ENCODE peak calls at places on chromosomes 12 and 14, in four cellular contexts. K is tibial artery, P is heart left ventricle, G is osteoblast. Z is an unnamed sample.

GRCh38 chr12:91272456-91273063 is 89.9 kb upstream of the DCN start:
- DNase-seq in K (peak; percentile 81), P (peak; percentile 54), G (no peak), Z (no peak)

GRCh38 chr12:106918746-106919145 is 37.0 kb upstream of the TMEM263 start:
- DNase-seq in K (no peak), P (no peak), G (no peak), Z (no peak)

GRCh38 chr12:2095878-2096277 is 43.1 kb downstream of the CACNA1C start:
- DNase-seq in K (no peak), P (no peak), G (no peak), Z (no peak)

GRCh38 chr14:23033801-23034497 is 751 bp downstream of the PSMB5 start:
- DNase-seq in K (no peak), P (no peak), G (peak; percentile 65), Z (no peak)

GRCh38 chr12:47652491-47653234 is 53.2 kb downstream of the RPAP3 start:
- DNase-seq in K (no peak), P (no peak), G (no peak), Z (no peak)

GRCh38 chr12:98471085-98471484 is 44.3 kb upstream of the TMPO start:
- DNase-seq in K (no peak), P (no peak), G (no peak), Z (no peak)

GRCh38 chr14:84225243-84225642 is 1304.7 kb upstream of the FLRT2 start:
- DNase-seq in K (no peak), P (peak; percentile 40), G (no peak), Z (no peak)

GRCh38 chr12:76790564-76791552 is 26.9 kb downstream of the ZDHHC17 start:
- DNase-seq in K (no peak), P (no peak), G (peak; percentile 66), Z (no peak)

GRCh38 chr12:129186952-129187351 is 333.7 kb downstream of the GLT1D1 start:
- DNase-seq in K (no peak), P (no peak), G (no peak), Z (no peak)

GRCh38 chr14:42533476-42533875 is 926.8 kb downstream of the LRFN5 start:
- DNase-seq in K (no peak), P (no peak), G (no peak), Z (no peak)

GRCh38 chr14:56774503-56774902 is 35.8 kb downstream of the OTX2 start:
- DNase-seq in K (no peak), P (no peak), G (no peak), Z (no peak)

GRCh38 chr14:42140001-42140400 is 533.3 kb downstream of the LRFN5 start:
- DNase-seq in K (no peak), P (no peak), G (peak; percentile 66), Z (no peak)

DNA sequence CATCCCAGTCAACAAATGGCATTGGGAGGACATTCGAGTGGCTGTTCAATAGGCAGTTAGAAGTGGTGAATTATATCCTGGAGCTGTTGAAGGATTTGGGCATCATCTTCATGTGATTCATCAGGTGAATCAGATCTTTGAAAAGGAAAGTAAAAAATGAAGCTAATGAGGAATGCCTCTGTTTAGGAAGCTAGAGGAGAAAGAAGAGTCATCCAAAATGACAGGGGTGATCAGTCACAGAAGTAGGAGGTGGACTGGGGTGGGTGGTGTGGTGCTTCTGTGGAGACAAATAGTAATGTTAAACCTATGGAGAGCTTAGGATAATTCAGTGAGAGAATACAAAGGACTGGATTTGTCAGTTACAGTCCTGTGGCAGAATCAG is 32.7 kb downstream of the DIP2B start:
- DNase-seq in K (no peak), P (no peak), G (peak; percentile 87), Z (no peak)
- H3K4me3 ChIP-seq in K (no peak overlapping the region), P (no peak overlapping the region), G (no peak overlapping the region), Z (no peak overlapping the region)

DNA sequence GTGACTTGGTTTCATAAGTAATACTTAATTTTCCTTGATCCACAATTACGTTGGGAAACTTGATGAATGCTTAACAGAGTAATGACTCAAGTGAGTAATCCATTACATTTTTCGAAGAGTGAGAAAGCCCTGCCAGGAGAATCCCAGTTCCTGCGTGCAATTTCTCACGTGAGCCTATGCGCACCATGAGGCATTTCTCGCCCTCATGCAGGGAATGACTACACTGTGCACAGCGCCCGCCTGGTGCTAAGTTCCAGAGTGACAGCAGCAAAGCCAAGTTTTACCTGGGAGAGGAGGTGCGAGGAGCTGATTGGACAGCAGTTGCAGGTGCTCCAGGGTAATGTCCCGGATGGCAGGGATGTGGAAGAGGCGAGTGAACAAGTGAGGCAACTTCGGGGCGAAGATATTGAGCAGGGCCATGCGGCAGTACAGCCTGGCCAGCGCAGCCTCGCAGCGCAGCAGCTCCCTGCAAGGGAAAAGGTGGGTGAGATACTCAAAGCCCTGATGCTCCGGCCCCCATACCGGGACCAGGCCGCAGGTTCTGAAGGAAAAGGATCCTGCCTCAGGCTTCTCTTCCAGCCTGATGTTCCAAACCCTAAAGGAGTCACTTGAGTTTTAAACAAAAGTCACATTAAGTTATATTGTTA is 69.4 kb downstream of the TRAFD1 start:
- DNase-seq in K (no peak), P (no peak), G (no peak), Z (no peak)
- H3K36me3 ChIP-seq in K (peaks cover 33% of the 10 kb centered on the region), P (peaks cover 74% of the 10 kb centered on the region), G (peaks cover 50% of the 10 kb centered on the region), Z (peaks cover 2% of the 10 kb centered on the region)

GRCh38 chr12:68109444-68110217 is 49.9 kb downstream of the IFNG start:
- DNase-seq in K (no peak), P (no peak), G (no peak), Z (no peak)

GRCh38 chr12:68109001-68109400 is 50.5 kb downstream of the IFNG start:
- DNase-seq in K (no peak), P (no peak), G (no peak), Z (no peak)

GRCh38 chr12:68118096-68118755 is 41.3 kb downstream of the IFNG start:
- DNase-seq in K (no peak), P (no peak), G (no peak), Z (no peak)

GRCh38 chr12:68111995-68112394 is 47.5 kb downstream of the IFNG start:
- DNase-seq in K (no peak), P (no peak), G (no peak), Z (no peak)

GRCh38 chr12:68113644-68114043 is 45.9 kb downstream of the IFNG start:
- DNase-seq in K (no peak), P (no peak), G (peak; percentile 45), Z (no peak)
- TF ChIP-seq CTCF in K (no peak), P (no peak), G (peak; percentile 37), Z (peak; percentile 30)

GRCh38 chr14:21261824-21262223 is 7.4 kb downstream of the HNRNPC start:
- DNase-seq in K (no peak), P (no peak), G (no peak), Z (no peak)
- H3K4me3 ChIP-seq in K (no peak overlapping the region), P (no peak overlapping the region), G (no peak overlapping the region), Z (no peak overlapping the region)

DNA sequence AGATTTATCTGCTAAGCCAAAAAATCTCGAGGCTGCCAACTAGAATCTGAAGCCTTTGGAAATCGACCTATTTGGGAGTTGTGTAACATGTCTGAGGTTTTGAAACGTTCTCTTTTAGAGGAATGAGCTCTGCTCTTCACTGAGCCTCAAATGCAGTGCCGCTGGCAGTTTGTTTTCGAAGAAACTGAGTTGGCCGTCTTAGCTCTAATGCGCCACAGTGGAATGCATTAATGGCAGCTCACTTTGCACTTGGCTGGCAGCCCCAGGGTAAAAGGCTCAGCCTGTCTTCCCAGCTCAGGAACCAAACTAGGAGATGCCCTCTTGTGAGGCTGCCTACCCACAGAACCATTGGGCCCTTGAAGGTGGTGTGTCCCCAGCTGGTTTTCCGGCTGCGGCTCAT is 53.8 kb downstream of the SFSWAP start:
- DNase-seq in K (no peak), P (no peak), G (no peak), Z (no peak)
- H3K36me3 ChIP-seq in K (peaks cover 73% of the 10 kb centered on the region), P (peaks cover 81% of the 10 kb centered on the region), G (peaks cover 51% of the 10 kb centered on the region), Z (peaks cover 2% of the 10 kb centered on the region)

GRCh38 chr12:92735131-92735721 is 32.4 kb downstream of the PLEKHG7 start:
- DNase-seq in K (no peak), P (no peak), G (peak; percentile 1), Z (peak; percentile 37)
- TF ChIP-seq CTCF in K (no peak), P (no peak), G (peak; percentile 8), Z (peak; percentile 25)

GRCh38 chr12:120118710-120119097 is 2.2 kb upstream of the RAB35 start:
- DNase-seq in K (no peak), P (no peak), G (peak; percentile 85), Z (no peak)
- H3K4me3 ChIP-seq in K (peak overlapping the region; percentile 71), P (peak overlapping the region; percentile 81), G (peak overlapping the region; percentile 75), Z (no peak overlapping the region)

GRCh38 chr14:68971411-68972035 is 7.6 kb downstream of the ACTN1 start:
- DNase-seq in K (no peak), P (no peak), G (no peak), Z (no peak)

GRCh38 chr14:68970096-68970612 is 8.9 kb downstream of the ACTN1 start:
- DNase-seq in K (no peak), P (no peak), G (no peak), Z (no peak)

GRCh38 chr14:68969278-68969677 is 9.8 kb downstream of the ACTN1 start:
- DNase-seq in K (no peak), P (no peak), G (no peak), Z (no peak)

GRCh38 chr14:68972507-68973272 is 6.4 kb downstream of the ACTN1 start:
- DNase-seq in K (no peak), P (no peak), G (no peak), Z (no peak)

DNA sequence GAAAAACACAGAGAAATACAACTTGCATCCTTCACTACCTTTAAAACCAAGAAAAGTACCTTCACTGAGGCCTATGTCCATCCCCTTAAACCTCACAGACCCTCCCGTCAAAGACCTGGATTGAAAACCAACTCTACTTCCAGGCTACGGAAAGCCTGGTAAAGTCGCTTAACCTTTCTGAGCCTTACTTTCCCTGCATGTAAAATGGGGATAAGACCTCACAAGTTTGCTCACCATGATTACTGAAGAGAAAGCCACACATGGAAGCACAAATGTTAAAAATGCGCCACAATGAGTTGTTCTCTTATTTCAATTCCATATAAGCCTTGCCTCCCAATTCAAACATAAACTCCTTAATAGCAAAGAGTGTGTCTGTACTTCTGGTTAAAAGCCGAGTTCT is 8.4 kb downstream of the ACTN1 start:
- DNase-seq in K (no peak), P (no peak), G (no peak), Z (no peak)
- H3K36me3 ChIP-seq in K (peaks cover 18% of the 10 kb centered on the region), P (peaks cover 3% of the 10 kb centered on the region), G (peaks cover 73% of the 10 kb centered on the region), Z (peaks cover 3% of the 10 kb centered on the region)

GRCh38 chr14:91458612-91459011 is 41.0 kb upstream of the CCDC88C start:
- DNase-seq in K (no peak), P (no peak), G (no peak), Z (no peak)

GRCh38 chr14:91454155-91454554 is 36.5 kb upstream of the CCDC88C start:
- DNase-seq in K (no peak), P (no peak), G (no peak), Z (no peak)

GRCh38 chr14:91456283-91456682 is 38.7 kb upstream of the CCDC88C start:
- DNase-seq in K (no peak), P (no peak), G (no peak), Z (no peak)

GRCh38 chr14:91454580-91454979 is 37.0 kb upstream of the CCDC88C start:
- DNase-seq in K (no peak), P (no peak), G (no peak), Z (no peak)

DNA sequence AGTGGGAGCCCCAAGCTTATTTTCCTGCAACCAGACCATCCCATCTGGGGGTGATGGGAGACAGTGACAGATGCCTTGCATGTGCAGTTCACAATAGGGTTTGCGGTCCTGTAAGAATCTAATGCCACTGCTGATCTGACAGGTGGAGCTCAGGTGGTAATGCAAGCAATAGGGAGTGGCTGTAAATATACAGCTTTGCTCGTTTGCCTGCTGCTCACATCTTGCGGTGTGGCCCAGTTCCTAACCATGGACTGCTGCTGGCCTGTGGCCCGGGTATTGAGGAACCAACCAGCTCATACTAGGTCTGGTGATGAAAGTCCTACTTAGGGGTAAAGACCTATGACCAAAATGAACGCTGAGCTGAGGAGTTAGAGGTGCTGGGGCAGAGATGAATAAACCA is 36.1 kb upstream of the CCDC88C start:
- DNase-seq in K (no peak), P (no peak), G (no peak), Z (no peak)
- TF ChIP-seq CTCF in K (no peak), P (no peak), G (no peak), Z (no peak)